ENCODE peak calls at places on chromosomes 11 and 22, in ten cellular contexts. E is fibroblast of the aortic adventitia, B is NCI-H1048, R is HCEC 1CT, K is M059J, N is SK-MEL-5, Z is HT1080, S is aorta, F is HTR-8/SVneo, D is COR-L47. G is an unnamed sample.

GRCh38 chr11:66555416-66555815 is 8.7 kb downstream of the ACTN3 start:
- DNase-seq in E (no peak), B (no peak), R (no peak), K (no peak), N (no peak), Z (no peak), S (no peak), F (no peak), D (no peak), G (no peak)

GRCh38 chr22:16935209-16935608 is 72.8 kb downstream of the GAB4 start:
- DNase-seq in E (no peak), B (no peak), R (no peak), K (no peak), N (no peak), Z (no peak), S (no peak), F (no peak), D (no peak), G (no peak)

GRCh38 chr11:119432484-119433368 is 9.8 kb upstream of the THY1 start:
- DNase-seq in E (peak), B (no peak), R (peak), K (peak), N (no peak), Z (peak), S (no peak), F (peak), D (no peak), G (peak)

GRCh38 chr11:89293966-89294679 is 116.4 kb downstream of the TYR start:
- DNase-seq in E (peak), B (no peak), R (no peak), K (peak), N (no peak), Z (no peak), S (peak), F (no peak), D (no peak), G (no peak)

GRCh38 chr11:44780940-44781631 is 54.3 kb downstream of the TSPAN18 start:
- DNase-seq in E (peak), B (no peak), R (no peak), K (peak), N (no peak), Z (no peak), S (no peak), F (no peak), D (no peak), G (no peak)

GRCh38 chr11:69251639-69252493 is 42.1 kb upstream of the MYEOV start:
- DNase-seq in E (no peak), B (no peak), R (no peak), K (no peak), N (no peak), Z (no peak), S (no peak), F (no peak), D (no peak), G (no peak)

GRCh38 chr22:25153961-25154685 is 45.5 kb upstream of the CRYBB3 start:
- DNase-seq in E (peak), B (no peak), R (no peak), K (peak), N (peak), Z (peak), S (peak), F (peak), D (no peak), G (no peak)

GRCh38 chr22:27170491-27170890 is 513.1 kb downstream of the MIAT start:
- DNase-seq in E (peak), B (no peak), R (peak), K (peak), N (no peak), Z (peak), S (peak), F (peak), D (no peak), G (peak)

GRCh38 chr11:71140206-71140919 is 112.0 kb downstream of the SHANK2 start:
- DNase-seq in E (no peak), B (no peak), R (no peak), K (no peak), N (no peak), Z (no peak), S (no peak), F (no peak), D (peak), G (no peak)

GRCh38 chr11:12008790-12009616 is 577 bp upstream of the DKK3 start:
- DNase-seq in E (no peak), B (no peak), R (peak), K (peak), N (no peak), Z (peak), S (peak), F (peak), D (no peak), G (peak)

GRCh38 chr22:35104491-35104890 is 38.5 kb downstream of the ISX start:
- DNase-seq in E (no peak), B (no peak), R (no peak), K (no peak), N (no peak), Z (no peak), S (no peak), F (no peak), D (no peak), G (no peak)

GRCh38 chr22:23178512-23179254 is 1.6 kb upstream of the BCR start:
- DNase-seq in E (peak), B (no peak), R (peak), K (peak), N (peak), Z (peak), S (peak), F (peak), D (no peak), G (peak)

GRCh38 chr11:68735125-68735524 is 16.2 kb downstream of the TESMIN start:
- DNase-seq in E (no peak), B (no peak), R (no peak), K (no peak), N (no peak), Z (no peak), S (no peak), F (no peak), D (no peak), G (no peak)

GRCh38 chr11:76629853-76630599 is 40.5 kb downstream of the LRRC32 start:
- DNase-seq in E (peak), B (no peak), R (peak), K (no peak), N (peak), Z (no peak), S (peak), F (no peak), D (no peak), G (peak)

GRCh38 chr11:70210516-70210915 is 7.4 kb downstream of the FADD start:
- DNase-seq in E (peak), B (no peak), R (no peak), K (no peak), N (no peak), Z (no peak), S (peak), F (no peak), D (no peak), G (no peak)

GRCh38 chr11:64341851-64342791 is 2.1 kb downstream of the CCDC88B start:
- DNase-seq in E (peak), B (peak), R (peak), K (peak), N (peak), Z (peak), S (peak), F (no peak), D (no peak), G (peak)

GRCh38 chr11:24234822-24235508 is 261.9 kb upstream of the LUZP2 start:
- DNase-seq in E (no peak), B (no peak), R (peak), K (peak), N (no peak), Z (peak), S (no peak), F (peak), D (no peak), G (peak)

GRCh38 chr22:18979957-18980356 is 43.9 kb upstream of the PRODH start:
- DNase-seq in E (no peak), B (no peak), R (no peak), K (no peak), N (no peak), Z (no peak), S (peak), F (no peak), D (no peak), G (no peak)

GRCh38 chr11:125285844-125286243 is 121.3 kb downstream of the PKNOX2 start:
- DNase-seq in E (no peak), B (peak), R (no peak), K (no peak), N (no peak), Z (no peak), S (no peak), F (no peak), D (no peak), G (no peak)

GRCh38 chr11:77590194-77590591 is 440 bp downstream of the AQP11 start:
- DNase-seq in E (peak), B (no peak), R (peak), K (peak), N (peak), Z (no peak), S (no peak), F (no peak), D (peak), G (peak)

GRCh38 chr11:2534131-2534956 is 89.5 kb downstream of the KCNQ1 start:
- DNase-seq in E (no peak), B (no peak), R (no peak), K (peak), N (no peak), Z (peak), S (peak), F (no peak), D (no peak), G (peak)

GRCh38 chr11:105867742-105868141 is 154.3 kb downstream of the MSANTD4 start:
- DNase-seq in E (no peak), B (no peak), R (no peak), K (no peak), N (no peak), Z (no peak), S (no peak), F (no peak), D (no peak), G (peak)

GRCh38 chr11:56545531-56545930 is 2.5 kb upstream of the OR5M11 start:
- DNase-seq in E (no peak), B (no peak), R (no peak), K (no peak), N (no peak), Z (no peak), S (no peak), F (no peak), D (no peak), G (no peak)

G was measured in ELR.